ENCODE peak calls at places on chromosome 18, in four cellular contexts. I is NB4; X is stimulated activated CD4-positive, alpha-beta T cell treated with anti-CD3 and anti-CD28 coated beads, Interleukin-1b, Interleukin-23, amount 100 ng/mL, for 24 hours; S is activated CD4-positive, alpha-beta T cell treated with anti-CD3 and anti-CD28 coated beads for 36 hours. T is an unnamed sample.

GRCh38 chr18:23071285-23071684 is 64.0 kb upstream of the CABLES1 start:
- DNase-seq in I (peak), X (peak), S (peak), T (no peak)

GRCh38 chr18:69718912-69719547 is 228.6 kb downstream of the CD226 start:
- DNase-seq in I (no peak), X (no peak), S (no peak), T (no peak)

GRCh38 chr18:73316513-73316912 is 448.7 kb upstream of the NETO1 start:
- DNase-seq in I (no peak), X (no peak), S (no peak), T (no peak)

GRCh38 chr18:79926715-79927596 is 24.5 kb downstream of the SLC66A2 start:
- DNase-seq in I (no peak), X (no peak), S (no peak), T (peak)

GRCh38 chr18:36769172-36769571 is 59.6 kb downstream of the TPGS2 start:
- DNase-seq in I (no peak), X (no peak), S (no peak), T (no peak)

GRCh38 chr18:51195602-51196115 is 1.8 kb downstream of the MEX3C start:
- DNase-seq in I (peak), X (no peak), S (peak), T (no peak)

GRCh38 chr18:77567202-77567601 is 317.6 kb downstream of the GALR1 start:
- DNase-seq in I (no peak), X (no peak), S (no peak), T (no peak)

GRCh38 chr18:36993068-36993467 is 164.1 kb downstream of the KIAA1328 start:
- DNase-seq in I (no peak), X (no peak), S (no peak), T (no peak)

GRCh38 chr18:65751145-65752085 is 603 bp downstream of the CDH7 start:
- DNase-seq in I (no peak), X (no peak), S (no peak), T (no peak)

GRCh38 chr18:10690376-10690775 is 164.5 kb downstream of the NAPG start:
- DNase-seq in I (no peak), X (no peak), S (no peak), T (no peak)

GRCh38 chr18:48942086-48942485 is 8.7 kb downstream of the SMAD7 start:
- DNase-seq in I (no peak), X (no peak), S (no peak), T (no peak)

GRCh38 chr18:8303151-8303770 is 306.0 kb upstream of the RAB12 start:
- DNase-seq in I (no peak), X (no peak), S (no peak), T (no peak)

T was measured in D721Med.